ENCODE peak calls at places on chromosomes 12 and 14, in eight cellular contexts. Q, K, R, N, I, J, F and T are unnamed samples.

GRCh38 chr12:65330341-65330740 is 51.9 kb downstream of the MSRB3 start:
- DNase-seq in Q (no peak), K (no peak), R (no peak), N (no peak), I (no peak), J (no peak), F (no peak), T (no peak)

GRCh38 chr12:47886471-47887240 is 18.1 kb downstream of the VDR start:
- DNase-seq in Q (no peak), K (no peak), R (no peak), N (no peak), I (no peak), J (no peak), F (no peak), T (no peak)

GRCh38 chr12:82867782-82868505 is 181.2 kb downstream of the TMTC2 start:
- DNase-seq in Q (no peak), K (no peak), R (no peak), N (no peak), I (no peak), J (no peak), F (no peak), T (no peak)

GRCh38 chr12:34403706-34404376 is 381.5 kb downstream of the ALG10 start:
- DNase-seq in Q (no peak), K (no peak), R (no peak), N (peak; percentile 53), I (peak; percentile 4), J (no peak), F (peak; percentile 26), T (peak; percentile 0)

GRCh38 chr12:70052931-70053497 is 190.2 kb upstream of the CNOT2 start:
- DNase-seq in Q (no peak), K (peak; percentile 47), R (peak; percentile 41), N (no peak), I (peak; percentile 59), J (no peak), F (no peak), T (no peak)

GRCh38 chr14:75458305-75458704 is 30.5 kb downstream of the JDP2 start:
- DNase-seq in Q (no peak), K (no peak), R (no peak), N (no peak), I (no peak), J (no peak), F (no peak), T (no peak)

GRCh38 chr12:107612508-107612907 is 73.1 kb upstream of the PWP1 start:
- DNase-seq in Q (no peak), K (no peak), R (no peak), N (no peak), I (no peak), J (no peak), F (no peak), T (no peak)

GRCh38 chr12:113220593-113221180 is 577 bp upstream of the TPCN1 start:
- DNase-seq in Q (no peak), K (no peak), R (no peak), N (no peak), I (no peak), J (no peak), F (no peak), T (no peak)

GRCh38 chr14:104253901-104254353 is 115.5 kb downstream of the KIF26A start:
- DNase-seq in Q (no peak), K (no peak), R (no peak), N (peak; percentile 61), I (no peak), J (no peak), F (no peak), T (no peak)

GRCh38 chr14:90625445-90625844 is 190.8 kb downstream of the TTC7B start:
- DNase-seq in Q (no peak), K (no peak), R (no peak), N (no peak), I (no peak), J (no peak), F (no peak), T (no peak)

GRCh38 chr14:63295231-63295685 is 23.5 kb downstream of the GPHB5 start:
- DNase-seq in Q (no peak), K (no peak), R (no peak), N (no peak), I (no peak), J (no peak), F (no peak), T (no peak)

GRCh38 chr14:70718383-70719123 is 76.8 kb downstream of the TTC9 start:
- DNase-seq in Q (no peak), K (no peak), R (no peak), N (no peak), I (no peak), J (no peak), F (no peak), T (no peak)

GRCh38 chr14:32075636-32076277 is 1.3 kb upstream of the ARHGAP5 start:
- DNase-seq in Q (no peak), K (no peak), R (no peak), N (no peak), I (peak; percentile 68), J (no peak), F (no peak), T (peak; percentile 25)

GRCh38 chr14:95274283-95274682 is 45.4 kb downstream of the CLMN start:
- DNase-seq in Q (no peak), K (no peak), R (no peak), N (no peak), I (peak; percentile 76), J (no peak), F (no peak), T (no peak)

GRCh38 chr12:109770104-109770860 is 56.7 kb downstream of the FAM222A start:
- DNase-seq in Q (no peak), K (no peak), R (no peak), N (peak; percentile 40), I (no peak), J (no peak), F (no peak), T (no peak)

GRCh38 chr14:105858676-105859025 is 332.3 kb downstream of the TMEM121 start:
- DNase-seq in Q (peak; percentile 47), K (no peak), R (no peak), N (peak; percentile 47), I (peak; percentile 4), J (no peak), F (peak; percentile 32), T (no peak)

GRCh38 chr12:41188058-41188840 is at the start of gene PDZRN4:
- DNase-seq in Q (no peak), K (no peak), R (no peak), N (no peak), I (peak; percentile 8), J (peak; percentile 38), F (peak; percentile 49), T (no peak)

GRCh38 chr12:49733219-49734017 is 7.9 kb upstream of the TMBIM6 start:
- DNase-seq in Q (no peak), K (no peak), R (no peak), N (no peak), I (no peak), J (peak; percentile 22), F (no peak), T (no peak)

GRCh38 chr14:68506645-68507405 is 286.0 kb downstream of the ZFP36L1 start:
- DNase-seq in Q (peak; percentile 49), K (no peak), R (no peak), N (no peak), I (no peak), J (no peak), F (no peak), T (peak; percentile 51)

GRCh38 chr12:2627343-2628191 is 167.2 kb upstream of the FKBP4 start:
- DNase-seq in Q (no peak), K (no peak), R (no peak), N (no peak), I (no peak), J (no peak), F (peak; percentile 32), T (no peak)

GRCh38 chr12:75260316-75260715 is 50.7 kb upstream of the KCNC2 start:
- DNase-seq in Q (peak; percentile 65), K (no peak), R (no peak), N (no peak), I (no peak), J (no peak), F (no peak), T (no peak)

GRCh38 chr12:22518067-22518719 is 26.1 kb downstream of the C2CD5 start:
- DNase-seq in Q (no peak), K (no peak), R (no peak), N (no peak), I (no peak), J (no peak), F (no peak), T (no peak)

GRCh38 chr12:113108308-113108707 is 27.3 kb downstream of the RASAL1 start:
- DNase-seq in Q (no peak), K (no peak), R (no peak), N (no peak), I (no peak), J (no peak), F (no peak), T (no peak)

GRCh38 chr14:105070760-105071137 is 5.5 kb upstream of the GPR132 start:
- DNase-seq in Q (no peak), K (no peak), R (no peak), N (no peak), I (no peak), J (no peak), F (no peak), T (peak; percentile 79)

GRCh38 chr14:98704441-98704840 is 567.6 kb downstream of the BCL11B start:
- DNase-seq in Q (no peak), K (no peak), R (no peak), N (no peak), I (peak; percentile 9), J (no peak), F (no peak), T (no peak)

GRCh38 chr12:70719672-70720420 is 82.6 kb upstream of the PTPRB start:
- DNase-seq in Q (peak; percentile 30), K (no peak), R (no peak), N (no peak), I (no peak), J (peak; percentile 65), F (peak; percentile 60), T (peak; percentile 21)

GRCh38 chr12:30882706-30883105 is 43.8 kb upstream of the TSPAN11 start:
- DNase-seq in Q (no peak), K (no peak), R (no peak), N (no peak), I (no peak), J (no peak), F (no peak), T (no peak)
- TF ChIP-seq CTCF in Q (no peak), K (peak; percentile 14), R (no peak), N (no peak), I (no peak), J (no peak), F (no peak), T (peak; percentile 25)

GRCh38 chr12:62435337-62436163 is 31.1 kb upstream of the MON2 start:
- DNase-seq in Q (peak; percentile 40), K (no peak), R (no peak), N (no peak), I (peak; percentile 52), J (peak; percentile 44), F (peak; percentile 52), T (peak; percentile 54)
- TF ChIP-seq CTCF in Q (peak; percentile 50), K (peak; percentile 77), R (no peak), N (peak; percentile 73), I (peak; percentile 24), J (peak; percentile 58), F (peak; percentile 25), T (peak; percentile 59)

GRCh38 chr12:124369055-124369900 is 74.4 kb downstream of the RFLNA start:
- DNase-seq in Q (no peak), K (peak; percentile 66), R (peak; percentile 52), N (no peak), I (peak; percentile 86), J (no peak), F (peak; percentile 99), T (no peak)
- TF ChIP-seq CTCF in Q (no peak), K (peak; percentile 69), R (no peak), N (no peak), I (peak; percentile 78), J (no peak), F (peak; percentile 56), T (no peak)

GRCh38 chr14:96938946-96939345 is 141.8 kb downstream of the VRK1 start:
- DNase-seq in Q (no peak), K (no peak), R (no peak), N (no peak), I (no peak), J (no peak), F (no peak), T (no peak)
- TF ChIP-seq CTCF in Q (no peak), K (no peak), R (no peak), N (peak; percentile 67), I (no peak), J (peak; percentile 54), F (no peak), T (peak; percentile 45)